ENCODE peak calls at places on chromosomes 2 and 18, in four cellular contexts. D is DMS 273 treated with DMSO at 0.1 percent for 48 hours, J is T-helper 1 cell, Q is T-cell. O is an unnamed sample.

GRCh38 chr2:8628179-8628869 is 53.5 kb upstream of the ID2 start:
- DNase-seq in J (no peak), D (no peak), Q (no peak), O (no peak)

GRCh38 chr2:15191801-15192200 is 369.3 kb downstream of the NBAS start:
- DNase-seq in D (no peak), J (no peak), Q (no peak), O (no peak)

GRCh38 chr2:112920923-112921532 is 10.1 kb downstream of the IL37 start:
- DNase-seq in D (no peak), Q (no peak), J (no peak), O (no peak)

GRCh38 chr2:54581326-54582039 is 125.4 kb downstream of the SPTBN1 start:
- DNase-seq in D (peak; percentile 11), J (no peak), Q (no peak), O (no peak)

GRCh38 chr2:12778369-12778768 is 61.6 kb downstream of the TRIB2 start:
- DNase-seq in Q (no peak), J (no peak), D (no peak), O (no peak)

GRCh38 chr18:58256316-58257080 is 212.5 kb downstream of the NEDD4L start:
- DNase-seq in Q (no peak), J (no peak), D (no peak), O (no peak)

GRCh38 chr2:43225788-43226557 is 433 bp downstream of the ZFP36L2 start:
- DNase-seq in Q (peak; percentile 43), D (no peak), J (peak; percentile 42), O (peak; percentile 56)

GRCh38 chr2:70123051-70123828 is 36.0 kb downstream of the PCBP1 start:
- DNase-seq in J (no peak), Q (no peak), D (peak; percentile 22), O (no peak)

O was measured in activated gamma-delta T cell treated with anti-CD3 and anti-CD28 coated beads, Interleukin-2, amount 50 U/mL, for 16 hours.